ENCODE peak calls at places on chromosomes 3 and 15, in seven cellular contexts. One of them, this sample, is unnamed.

GRCh38 chr3:195107593-195107992 is 163.4 kb downstream of the XXYLT1 start:
- DNase-seq in germinal center: no peak
- DNase-seq in erythroblast: no peak
- DNase-seq in suprapubic skin: no peak
- DNase-seq in astrocyte of the hippocampus: no peak
- DNase-seq in T follicular helper cell: no peak
- DNase-seq in activated T-cell treated with anti-CD3 and anti-CD28 coated beads for 4 hours: no peak
- DNase-seq in this sample: no peak

GRCh38 chr15:66269326-66270090 is 16.0 kb upstream of the MEGF11 start:
- DNase-seq in astrocyte of the hippocampus: peak; percentile 78
- DNase-seq in suprapubic skin: no peak
- DNase-seq in germinal center: no peak
- DNase-seq in T follicular helper cell: no peak
- DNase-seq in activated T-cell treated with anti-CD3 and anti-CD28 coated beads for 4 hours: no peak
- DNase-seq in erythroblast: no peak
- DNase-seq in this sample: no peak

GRCh38 chr15:61095804-61096506 is 133.1 kb downstream of the RORA start:
- DNase-seq in astrocyte of the hippocampus: no peak
- DNase-seq in activated T-cell treated with anti-CD3 and anti-CD28 coated beads for 4 hours: no peak
- DNase-seq in germinal center: no peak
- DNase-seq in erythroblast: no peak
- DNase-seq in T follicular helper cell: no peak
- DNase-seq in suprapubic skin: no peak
- DNase-seq in this sample: no peak

GRCh38 chr3:193897288-193897687 is 238.7 kb upstream of the HES1 start:
- DNase-seq in astrocyte of the hippocampus: no peak
- DNase-seq in T follicular helper cell: no peak
- DNase-seq in activated T-cell treated with anti-CD3 and anti-CD28 coated beads for 4 hours: no peak
- DNase-seq in suprapubic skin: no peak
- DNase-seq in germinal center: no peak
- DNase-seq in erythroblast: no peak
- DNase-seq in this sample: no peak

GRCh38 chr3:45684327-45684892 is 4.8 kb upstream of the SACM1L start:
- DNase-seq in erythroblast: no peak
- DNase-seq in activated T-cell treated with anti-CD3 and anti-CD28 coated beads for 4 hours: no peak
- DNase-seq in T follicular helper cell: no peak
- DNase-seq in suprapubic skin: no peak
- DNase-seq in astrocyte of the hippocampus: peak; percentile 14
- DNase-seq in germinal center: no peak
- DNase-seq in this sample: no peak

GRCh38 chr3:76824658-76825310 is 215.1 kb upstream of the ROBO2 start:
- DNase-seq in germinal center: no peak
- DNase-seq in suprapubic skin: no peak
- DNase-seq in T follicular helper cell: no peak
- DNase-seq in astrocyte of the hippocampus: no peak
- DNase-seq in activated T-cell treated with anti-CD3 and anti-CD28 coated beads for 4 hours: no peak
- DNase-seq in erythroblast: no peak
- DNase-seq in this sample: no peak

GRCh38 chr3:8873740-8874139 is 89.5 kb downstream of the RAD18 start:
- DNase-seq in erythroblast: no peak
- DNase-seq in suprapubic skin: no peak
- DNase-seq in T follicular helper cell: no peak
- DNase-seq in activated T-cell treated with anti-CD3 and anti-CD28 coated beads for 4 hours: no peak
- DNase-seq in germinal center: no peak
- DNase-seq in astrocyte of the hippocampus: no peak
- DNase-seq in this sample: no peak

GRCh38 chr3:99532246-99532645 is 106.1 kb upstream of the COL8A1 start:
- DNase-seq in germinal center: no peak
- DNase-seq in T follicular helper cell: no peak
- DNase-seq in erythroblast: peak; percentile 51
- DNase-seq in astrocyte of the hippocampus: peak; percentile 83
- DNase-seq in suprapubic skin: no peak
- DNase-seq in activated T-cell treated with anti-CD3 and anti-CD28 coated beads for 4 hours: no peak
- DNase-seq in this sample: peak; percentile 24

GRCh38 chr15:29135702-29136426 is 133.8 kb downstream of the NSMCE3 start:
- DNase-seq in erythroblast: no peak
- DNase-seq in astrocyte of the hippocampus: no peak
- DNase-seq in suprapubic skin: no peak
- DNase-seq in activated T-cell treated with anti-CD3 and anti-CD28 coated beads for 4 hours: no peak
- DNase-seq in germinal center: no peak
- DNase-seq in T follicular helper cell: no peak
- DNase-seq in this sample: no peak

GRCh38 chr3:135456182-135456790 is 509.2 kb upstream of the PPP2R3A start:
- DNase-seq in germinal center: no peak
- DNase-seq in suprapubic skin: no peak
- DNase-seq in T follicular helper cell: no peak
- DNase-seq in astrocyte of the hippocampus: no peak
- DNase-seq in activated T-cell treated with anti-CD3 and anti-CD28 coated beads for 4 hours: no peak
- DNase-seq in erythroblast: no peak
- DNase-seq in this sample: no peak

This sample was measured in OCI-LY7.